ENCODE peak calls at places on chromosomes 12 and 14, in six cellular contexts. T is K562, E is H1, R is GM12892, C is HepG2, D is GM12878. H is an unnamed sample.

GRCh38 chr14:36747411-36748184 is 85.9 kb downstream of the PAX9 start:
- DNase-seq in T (peak), E (no peak), R (no peak), C (peak), D (no peak), H (no peak)

GRCh38 chr14:98608071-98609060 is 663.6 kb downstream of the BCL11B start:
- DNase-seq in T (no peak), E (no peak), R (no peak), C (no peak), D (no peak), H (no peak)

GRCh38 chr14:99260652-99261551 is 11.1 kb downstream of the BCL11B start:
- DNase-seq in T (no peak), E (no peak), R (no peak), C (no peak), D (no peak), H (no peak)

GRCh38 chr12:78241472-78241871 is 410.8 kb downstream of the NAV3 start:
- DNase-seq in T (no peak), E (no peak), R (no peak), C (no peak), D (no peak), H (no peak)

GRCh38 chr14:23186913-23187654 is 3.6 kb upstream of the SLC7A8 start:
- DNase-seq in T (peak), E (no peak), R (no peak), C (peak), D (peak), H (peak)

GRCh38 chr14:86237733-86238132 is 707.8 kb downstream of the FLRT2 start:
- DNase-seq in T (no peak), E (no peak), R (no peak), C (no peak), D (no peak), H (no peak)

GRCh38 chr12:111242190-111242589 is 126.7 kb downstream of the PHETA1 start:
- DNase-seq in T (no peak), E (no peak), R (no peak), C (no peak), D (no peak), H (no peak)

GRCh38 chr12:100671396-100672074 is 98.1 kb downstream of the GAS2L3 start:
- DNase-seq in T (peak), E (no peak), R (no peak), C (peak), D (no peak), H (no peak)

GRCh38 chr12:25553083-25553482 is at the start of gene LMNTD1:
- DNase-seq in T (no peak), E (no peak), R (no peak), C (no peak), D (no peak), H (no peak)

GRCh38 chr12:113667095-113667494 is 195.4 kb upstream of the LHX5 start:
- DNase-seq in T (no peak), E (no peak), R (no peak), C (no peak), D (no peak), H (no peak)

GRCh38 chr14:52094871-52095270 is 26.0 kb upstream of the NID2 start:
- DNase-seq in T (no peak), E (no peak), R (no peak), C (no peak), D (no peak), H (no peak)

GRCh38 chr12:49339464-49339861 is 2.5 kb upstream of the C1QL4 start:
- DNase-seq in T (no peak), E (no peak), R (no peak), C (no peak), D (no peak), H (no peak)

GRCh38 chr12:2609020-2609419 is 185.8 kb upstream of the FKBP4 start:
- DNase-seq in T (no peak), E (no peak), R (no peak), C (no peak), D (no peak), H (no peak)

GRCh38 chr12:6193853-6194815 is 6.1 kb upstream of the CD9 start:
- DNase-seq in T (peak), E (no peak), R (no peak), C (no peak), D (no peak), H (no peak)

GRCh38 chr12:49776858-49777257 is 35.5 kb downstream of the TMBIM6 start:
- DNase-seq in T (no peak), E (no peak), R (no peak), C (no peak), D (no peak), H (no peak)

GRCh38 chr12:19129486-19130223 is at the start of gene PLEKHA5:
- DNase-seq in T (peak), E (no peak), R (peak), C (peak), D (no peak), H (peak)

GRCh38 chr12:65511134-65511912 is 232.8 kb downstream of the MSRB3 start:
- DNase-seq in T (no peak), E (no peak), R (no peak), C (no peak), D (no peak), H (no peak)

GRCh38 chr12:65508281-65509035 is 230.0 kb downstream of the MSRB3 start:
- DNase-seq in T (no peak), E (no peak), R (no peak), C (no peak), D (no peak), H (no peak)

GRCh38 chr12:65511927-65512326 is 233.4 kb downstream of the MSRB3 start:
- DNase-seq in T (no peak), E (no peak), R (no peak), C (no peak), D (no peak), H (no peak)

GRCh38 chr12:65509953-65510352 is 231.5 kb downstream of the MSRB3 start:
- DNase-seq in T (no peak), E (no peak), R (no peak), C (no peak), D (no peak), H (no peak)

GRCh38 chr12:65510584-65511050 is 232.1 kb downstream of the MSRB3 start:
- DNase-seq in T (no peak), E (peak), R (no peak), C (peak), D (no peak), H (no peak)
- TF ChIP-seq POLR2A in T (no peak), E (no peak), R (no peak), C (no peak), D (no peak), H (no peak)

GRCh38 chr12:11653215-11653753 is 3.8 kb downstream of the ETV6 start:
- DNase-seq in T (peak), E (no peak), R (no peak), C (no peak), D (peak), H (no peak)
- TF ChIP-seq POLR2AphosphoS5 in T (no peak), E (no peak), R (no peak), C (no peak), D (peak), H (peak)

GRCh38 chr14:30610719-30611388 is 11.3 kb upstream of the SCFD1 start:
- DNase-seq in T (peak), E (no peak), R (no peak), C (peak), D (no peak), H (no peak)

GRCh38 chr14:30607156-30607780 is 14.9 kb upstream of the SCFD1 start:
- DNase-seq in T (no peak), E (no peak), R (no peak), C (no peak), D (no peak), H (no peak)

GRCh38 chr14:30603402-30603801 is 18.7 kb upstream of the SCFD1 start:
- DNase-seq in T (no peak), E (no peak), R (no peak), C (no peak), D (no peak), H (no peak)

GRCh38 chr14:30614155-30614554 is 8.0 kb upstream of the SCFD1 start:
- DNase-seq in T (no peak), E (no peak), R (no peak), C (no peak), D (no peak), H (no peak)

GRCh38 chr14:30608533-30609006 is 13.5 kb upstream of the SCFD1 start:
- DNase-seq in T (no peak), E (no peak), R (no peak), C (no peak), D (no peak), H (no peak)
- TF ChIP-seq TAF1 in T (no peak), E (no peak), R (no peak), C (no peak), D (no peak), H (no peak)

DNA sequence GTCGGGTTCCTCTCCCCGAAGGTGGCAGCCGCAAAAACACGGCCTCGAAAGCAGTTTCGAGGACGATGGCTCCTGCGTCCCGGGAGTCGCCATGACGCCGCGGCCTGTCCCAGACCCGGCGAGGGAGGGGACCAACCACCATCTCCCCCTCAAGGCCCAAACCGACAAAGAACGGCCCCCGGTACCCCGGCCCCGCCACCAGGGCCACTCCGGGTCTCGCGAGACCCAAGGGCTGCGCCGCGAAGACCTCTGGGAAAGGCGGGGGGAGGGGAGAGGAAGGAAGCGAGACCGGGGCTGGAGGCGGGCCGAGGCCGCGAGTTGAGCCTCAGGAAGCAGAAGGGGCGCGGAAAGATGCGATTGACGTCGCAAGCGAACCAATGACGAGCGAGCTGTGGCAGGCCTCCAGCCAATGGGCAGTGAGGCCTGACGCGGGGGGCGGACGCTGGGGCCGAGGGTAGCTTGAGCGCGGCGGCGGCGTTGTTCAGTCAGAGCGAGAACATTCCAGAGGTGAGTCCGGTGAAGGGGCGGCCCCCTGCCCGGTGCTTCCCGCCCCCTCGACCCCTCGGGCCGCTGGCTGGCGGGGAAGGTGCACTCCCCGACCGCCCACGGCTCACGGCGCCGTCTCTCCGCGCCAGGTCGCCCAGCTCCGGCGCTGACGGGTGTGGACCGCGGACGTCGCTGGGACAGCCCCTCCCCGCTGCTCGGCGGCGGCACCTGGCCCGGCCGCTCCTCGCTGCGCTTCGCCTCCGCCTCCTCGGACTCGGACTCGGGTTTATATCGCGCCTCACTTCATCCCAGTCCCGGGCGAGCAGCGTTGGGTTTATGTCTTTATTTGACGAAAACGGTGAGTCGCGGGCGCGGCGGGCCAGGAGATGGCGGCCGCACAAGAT is at the start of gene EIF5:
- DNase-seq in T (peak), E (peak), R (peak), C (peak), D (peak), H (peak)
- TF ChIP-seq POLR2A in T (peak), E (peak), R (peak), C (peak), D (peak), H (peak)

GRCh38 chr12:95323204-95323603 is 105.6 kb downstream of the VEZT start:
- DNase-seq in T (no peak), E (no peak), R (no peak), C (peak), D (no peak), H (no peak)

GRCh38 chr12:95326855-95327254 is 109.2 kb downstream of the VEZT start:
- DNase-seq in T (no peak), E (no peak), R (no peak), C (no peak), D (no peak), H (no peak)

GRCh38 chr12:95325501-95325900 is 107.9 kb downstream of the VEZT start:
- DNase-seq in T (no peak), E (no peak), R (no peak), C (no peak), D (no peak), H (no peak)

GRCh38 chr12:95328708-95329107 is 111.1 kb downstream of the VEZT start:
- DNase-seq in T (no peak), E (no peak), R (no peak), C (no peak), D (no peak), H (no peak)

GRCh38 chr12:95326450-95326849 is 108.8 kb downstream of the VEZT start:
- DNase-seq in T (no peak), E (no peak), R (no peak), C (peak), D (no peak), H (no peak)
- TF ChIP-seq POLR2AphosphoS5 in T (no peak), E (no peak), R (no peak), C (no peak), D (no peak), H (no peak)

GRCh38 chr12:130850418-130851021 is 11.5 kb upstream of the STX2 start:
- DNase-seq in T (no peak), E (no peak), R (no peak), C (no peak), D (no peak), H (no peak)

GRCh38 chr12:130846386-130846785 is 7.3 kb upstream of the STX2 start:
- DNase-seq in T (no peak), E (no peak), R (no peak), C (no peak), D (no peak), H (no peak)

GRCh38 chr12:130847097-130847496 is 8.0 kb upstream of the STX2 start:
- DNase-seq in T (no peak), E (no peak), R (no peak), C (no peak), D (no peak), H (no peak)

DNA sequence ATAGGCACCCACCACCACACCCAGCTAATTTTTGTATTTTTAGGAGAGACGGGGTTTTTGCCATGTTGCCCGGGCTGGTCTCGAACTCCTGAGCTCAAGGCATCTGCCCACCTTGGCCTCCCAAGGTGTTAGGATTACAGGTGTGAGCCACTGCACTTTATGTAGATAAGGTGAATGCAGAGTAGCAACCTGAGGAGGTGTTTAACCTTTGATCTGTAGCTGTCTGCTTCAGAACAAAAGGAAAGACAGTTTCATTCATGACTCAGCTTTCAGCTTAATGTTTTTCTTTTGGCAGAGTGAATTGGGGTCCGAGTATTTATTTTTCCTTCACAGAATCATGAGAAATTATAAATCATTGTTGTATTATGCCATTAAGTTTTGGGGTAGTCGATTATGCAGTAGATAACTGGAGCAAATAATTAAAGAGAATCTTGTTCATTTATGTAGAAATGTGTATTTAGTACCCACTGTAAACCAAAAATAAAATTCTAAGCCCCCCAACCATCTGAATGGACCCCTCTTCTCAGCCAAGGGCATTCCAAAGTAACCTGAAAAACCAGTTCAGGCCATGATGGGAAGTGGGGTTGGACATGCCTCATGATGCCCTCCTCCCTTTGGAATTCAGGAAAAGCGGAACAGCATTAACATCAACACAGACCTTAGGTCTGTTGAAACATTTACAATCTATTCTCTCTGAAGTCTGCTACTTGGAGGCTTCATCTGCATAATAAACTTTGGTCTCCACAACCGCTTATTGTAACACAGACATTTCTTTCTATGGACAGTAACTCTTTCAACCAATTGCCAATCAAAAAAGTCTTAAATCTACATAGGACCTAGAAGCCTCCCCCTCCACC is 10.7 kb upstream of the STX2 start:
- DNase-seq in T (no peak), E (no peak), R (no peak), C (peak), D (no peak), H (no peak)
- TF ChIP-seq TAF1 in T (no peak), E (no peak), R (no peak), C (no peak), D (no peak), H (no peak)

GRCh38 chr12:30757316-30757715 is 2.6 kb upstream of the CAPRIN2 start:
- DNase-seq in T (peak), E (no peak), R (no peak), C (no peak), D (no peak), H (no peak)
- TF ChIP-seq POLR2A in T (no peak), E (no peak), R (no peak), C (no peak), D (no peak), H (no peak)

H was measured in GM12891.